ENCODE peak calls at places on chromosomes 16 and 17, in six cellular contexts. F, Y, C, S, T and U are unnamed samples.

GRCh38 chr16:801584-802363 is 1.2 kb upstream of the GNG13 start:
- DNase-seq in F (no peak), Y (no peak), C (no peak), S (no peak), T (no peak), U (no peak)

GRCh38 chr16:75502916-75503605 is 7.8 kb upstream of the CHST6 start:
- DNase-seq in F (no peak), Y (no peak), C (no peak), S (no peak), T (no peak), U (no peak)

GRCh38 chr17:68344701-68345136 is 53.4 kb downstream of the ARSG start:
- DNase-seq in F (no peak), Y (no peak), C (no peak), S (no peak), T (no peak), U (no peak)

GRCh38 chr17:82228278-82228841 is 482 bp upstream of the SLC16A3 start:
- DNase-seq in F (no peak), Y (peak; percentile 89), C (no peak), S (no peak), T (no peak), U (peak; percentile 88)

GRCh38 chr17:26809033-26809432 is 484.9 kb upstream of the WSB1 start:
- DNase-seq in F (no peak), Y (no peak), C (peak; percentile 10), S (no peak), T (no peak), U (no peak)

GRCh38 chr16:85715169-85716015 is 26.6 kb upstream of the GINS2 start:
- DNase-seq in F (no peak), Y (no peak), C (no peak), S (no peak), T (no peak), U (no peak)

GRCh38 chr16:23324727-23325126 is 22.6 kb downstream of the SCNN1B start:
- DNase-seq in F (peak; percentile 98), Y (peak; percentile 86), C (no peak), S (no peak), T (no peak), U (peak; percentile 90)

GRCh38 chr17:38921756-38922411 is 3.5 kb upstream of the LASP1NB start:
- DNase-seq in F (no peak), Y (peak; percentile 76), C (no peak), S (no peak), T (no peak), U (no peak)

GRCh38 chr16:87993901-87994300 is 42.7 kb downstream of the BANP start:
- DNase-seq in F (no peak), Y (peak; percentile 68), C (no peak), S (no peak), T (no peak), U (no peak)

GRCh38 chr17:145671-146541 is 8.5 kb downstream of the SCGB1C2 start:
- DNase-seq in F (no peak), Y (peak; percentile 77), C (no peak), S (no peak), T (no peak), U (peak; percentile 44)

GRCh38 chr17:16361874-16362273 is 8.6 kb upstream of the CENPV start:
- DNase-seq in F (no peak), Y (no peak), C (no peak), S (no peak), T (no peak), U (no peak)

GRCh38 chr16:48526058-48526957 is 83.7 kb downstream of the N4BP1 start:
- DNase-seq in F (peak; percentile 11), Y (peak; percentile 77), C (peak; percentile 66), S (no peak), T (no peak), U (no peak)

GRCh38 chr17:47955497-47956461 is 1.9 kb downstream of the PRR15L start:
- DNase-seq in F (peak; percentile 31), Y (no peak), C (no peak), S (no peak), T (no peak), U (peak; percentile 93)

GRCh38 chr16:80570106-80570478 is 29.3 kb downstream of the DYNLRB2 start:
- DNase-seq in F (no peak), Y (no peak), C (no peak), S (no peak), T (no peak), U (no peak)

GRCh38 chr17:7133424-7133823 is 18.8 kb upstream of the ASGR2 start:
- DNase-seq in F (no peak), Y (no peak), C (no peak), S (no peak), T (peak; percentile 40), U (peak; percentile 65)

GRCh38 chr17:182164-182751 is 808 bp upstream of the DOC2B start:
- DNase-seq in F (no peak), Y (no peak), C (no peak), S (no peak), T (no peak), U (peak; percentile 75)

GRCh38 chr16:15509051-15509592 is 74.7 kb downstream of the BMERB1 start:
- DNase-seq in F (no peak), Y (no peak), C (no peak), S (no peak), T (no peak), U (no peak)

GRCh38 chr16:4792951-4793513 is 2.1 kb upstream of the SMIM22 start:
- DNase-seq in F (no peak), Y (no peak), C (no peak), S (no peak), T (no peak), U (no peak)

GRCh38 chr17:40794466-40794865 is 5.3 kb downstream of the KRT28 start:
- DNase-seq in F (no peak), Y (no peak), C (no peak), S (no peak), T (no peak), U (no peak)

GRCh38 chr17:57370051-57370581 is 113.8 kb downstream of the MSI2 start:
- DNase-seq in F (no peak), Y (no peak), C (no peak), S (no peak), T (no peak), U (no peak)

GRCh38 chr16:35745191-35745590 is 2285.8 kb downstream of the TP53TG3F start:
- DNase-seq in F (no peak), Y (peak; percentile 25), C (no peak), S (no peak), T (no peak), U (no peak)

GRCh38 chr16:84735846-84736586 is 36.2 kb downstream of the USP10 start:
- DNase-seq in F (peak; percentile 39), Y (no peak), C (no peak), S (no peak), T (no peak), U (peak; percentile 55)

GRCh38 chr17:42928714-42929496 is 28.3 kb downstream of the G6PC1 start:
- DNase-seq in F (no peak), Y (no peak), C (peak; percentile 60), S (no peak), T (peak; percentile 2), U (peak; percentile 53)

GRCh38 chr16:28181557-28181914 is 30.2 kb downstream of the XPO6 start:
- DNase-seq in F (no peak), Y (no peak), C (peak; percentile 51), S (peak; percentile 87), T (no peak), U (no peak)

GRCh38 chr17:71438631-71439146 is 682.1 kb upstream of the SOX9 start:
- DNase-seq in F (peak; percentile 40), Y (no peak), C (peak; percentile 90), S (peak; percentile 69), T (no peak), U (no peak)

GRCh38 chr17:56596741-56597494 is 3.4 kb downstream of the NOG start:
- DNase-seq in F (no peak), Y (peak; percentile 76), C (no peak), S (no peak), T (no peak), U (no peak)